ENCODE peak calls at places on chromosomes 3 and 15, in ten cellular contexts. V is upper lobe of right lung, R is neural crest cell, L is MM.1S, D is dorsolateral prefrontal cortex, Z is ascending aorta, P is tibial artery, U is GM12864, B is fibroblast of mammary gland, M is endothelial cell of umbilical vein. C is an unnamed sample.

GRCh38 chr15:86079491-86080266 is at the start of gene AGBL1:
- DNase-seq in V (peak), R (no peak), L (no peak), D (no peak), Z (no peak), P (no peak), U (no peak), B (no peak), M (no peak), C (no peak)

GRCh38 chr15:98859149-98859548 is 148.4 kb downstream of the PGPEP1L start:
- DNase-seq in V (no peak), R (no peak), L (peak), D (no peak), Z (no peak), P (no peak), U (no peak), B (no peak), M (no peak), C (no peak)

GRCh38 chr3:161305095-161305991 is 66.0 kb downstream of the SPTSSB start:
- DNase-seq in V (no peak), R (no peak), L (peak), D (no peak), Z (no peak), P (no peak), U (no peak), B (peak), M (peak), C (no peak)

GRCh38 chr3:195001961-195002861 is 268.7 kb downstream of the XXYLT1 start:
- DNase-seq in V (peak), R (peak), L (peak), D (no peak), Z (no peak), P (peak), U (peak), B (peak), M (peak), C (no peak)

GRCh38 chr15:90799639-90800038 is 68.7 kb upstream of the FURIN start:
- DNase-seq in V (no peak), R (no peak), L (no peak), D (no peak), Z (no peak), P (no peak), U (no peak), B (no peak), M (no peak), C (no peak)

GRCh38 chr3:169478566-169479313 is 184.8 kb downstream of the MECOM start:
- DNase-seq in V (no peak), R (no peak), L (no peak), D (no peak), Z (no peak), P (no peak), U (no peak), B (no peak), M (no peak), C (no peak)

GRCh38 chr3:134749174-134749573 is 45.9 kb upstream of the EPHB1 start:
- DNase-seq in V (no peak), R (no peak), L (no peak), D (no peak), Z (no peak), P (no peak), U (no peak), B (no peak), M (no peak), C (no peak)

GRCh38 chr3:32733631-32734229 is 48.7 kb downstream of the CNOT10 start:
- DNase-seq in V (no peak), R (no peak), L (peak), D (no peak), Z (no peak), P (no peak), U (no peak), B (peak), M (peak), C (no peak)

GRCh38 chr3:52233968-52234367 is 5.0 kb downstream of the TWF2 start:
- DNase-seq in V (no peak), R (no peak), L (no peak), D (no peak), Z (no peak), P (peak), U (no peak), B (no peak), M (no peak), C (no peak)

GRCh38 chr3:101873619-101874018 is 24.3 kb downstream of the NFKBIZ start:
- DNase-seq in V (no peak), R (no peak), L (no peak), D (no peak), Z (no peak), P (no peak), U (no peak), B (peak), M (peak), C (no peak)

GRCh38 chr15:29785068-29785467 is 37.2 kb downstream of the TJP1 start:
- DNase-seq in V (no peak), R (no peak), L (no peak), D (no peak), Z (no peak), P (no peak), U (no peak), B (no peak), M (no peak), C (no peak)

GRCh38 chr3:121896823-121897222 is 2.6 kb downstream of the SLC15A2 start:
- DNase-seq in V (no peak), R (no peak), L (no peak), D (no peak), Z (no peak), P (no peak), U (no peak), B (no peak), M (no peak), C (no peak)

GRCh38 chr3:197748597-197749314 is 927 bp upstream of the FYTTD1 start:
- DNase-seq in V (no peak), R (no peak), L (no peak), D (no peak), Z (no peak), P (no peak), U (no peak), B (peak), M (no peak), C (no peak)

GRCh38 chr15:58717357-58717756 is 32.1 kb downstream of the ADAM10 start:
- DNase-seq in V (no peak), R (no peak), L (no peak), D (no peak), Z (no peak), P (no peak), U (no peak), B (no peak), M (no peak), C (no peak)

GRCh38 chr3:42367903-42368302 is 42.5 kb downstream of the LYZL4 start:
- DNase-seq in V (no peak), R (no peak), L (no peak), D (no peak), Z (no peak), P (no peak), U (no peak), B (no peak), M (no peak), C (no peak)

GRCh38 chr3:102037209-102037608 is 187.9 kb downstream of the NFKBIZ start:
- DNase-seq in V (no peak), R (no peak), L (no peak), D (no peak), Z (no peak), P (no peak), U (no peak), B (no peak), M (no peak), C (no peak)

DNA sequence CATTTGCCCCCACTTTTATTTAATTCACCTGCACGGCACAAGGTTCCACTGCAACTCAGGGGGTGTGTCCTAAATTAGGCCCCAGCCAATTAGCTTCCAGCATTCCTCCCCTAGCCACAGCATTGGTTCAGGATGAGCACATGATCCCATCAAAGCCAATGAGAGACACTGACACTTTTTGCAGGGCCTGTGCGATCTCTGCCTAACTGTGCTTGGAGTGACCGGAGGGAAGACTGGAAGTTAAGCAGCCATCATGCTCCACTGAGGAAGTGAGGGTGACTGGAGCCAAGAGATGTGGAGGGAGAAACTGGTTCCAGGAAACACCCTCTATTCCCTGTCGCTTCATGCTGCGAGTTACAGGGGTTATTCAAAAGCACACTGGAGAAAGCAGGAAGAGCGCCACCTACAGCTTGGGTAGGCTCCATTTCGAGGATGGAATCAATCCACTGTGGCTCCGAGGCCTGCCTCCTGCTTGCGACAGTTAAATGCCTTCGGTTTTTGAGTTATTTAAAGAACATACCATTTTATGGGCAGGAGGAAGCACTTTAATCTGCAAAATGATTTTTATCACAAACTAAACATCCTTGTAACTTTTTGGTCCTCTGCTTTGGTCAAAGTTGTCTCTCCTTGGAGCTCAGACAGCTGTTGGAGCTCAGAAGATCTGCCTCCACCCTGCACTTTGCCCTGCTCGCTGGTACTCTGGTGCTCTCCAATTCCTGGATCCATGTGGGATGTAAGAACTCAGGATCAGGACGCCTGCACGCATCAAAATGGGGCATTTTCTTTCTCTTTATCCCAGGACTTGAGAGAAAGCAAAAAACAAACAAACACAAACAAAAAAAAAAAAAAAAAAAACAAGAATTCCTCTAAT is 122.4 kb upstream of the WNT5A start:
- DNase-seq in V (no peak), R (no peak), L (no peak), D (no peak), Z (no peak), P (no peak), U (no peak), B (no peak), M (no peak), C (no peak)
- TF ChIP-seq CTCF in V (no peak), R (peak), L (no peak), D (no peak), Z (no peak), P (no peak), U (peak), B (peak), M (no peak), C (no peak)

GRCh38 chr3:99753268-99753975 is 64.2 kb upstream of the CMSS1 start:
- DNase-seq in V (no peak), R (peak), L (peak), D (no peak), Z (no peak), P (no peak), U (peak), B (peak), M (peak), C (no peak)

GRCh38 chr3:99751649-99752048 is 66.0 kb upstream of the CMSS1 start:
- DNase-seq in V (no peak), R (no peak), L (no peak), D (no peak), Z (no peak), P (no peak), U (no peak), B (peak), M (peak), C (no peak)

GRCh38 chr3:99747915-99748314 is 69.7 kb upstream of the CMSS1 start:
- DNase-seq in V (no peak), R (no peak), L (no peak), D (no peak), Z (no peak), P (no peak), U (no peak), B (peak), M (peak), C (no peak)
- TF ChIP-seq CTCF in V (peak), R (peak), L (no peak), D (no peak), Z (peak), P (peak), U (no peak), B (peak), M (peak), C (no peak)

GRCh38 chr3:55166577-55167555 is 239.0 kb upstream of the LRTM1 start:
- DNase-seq in V (no peak), R (no peak), L (no peak), D (no peak), Z (no peak), P (no peak), U (no peak), B (peak), M (no peak), C (no peak)
- TF ChIP-seq CTCF in V (no peak), R (no peak), L (no peak), D (no peak), Z (no peak), P (no peak), U (no peak), B (peak), M (no peak), C (no peak)

GRCh38 chr15:65027593-65027992 is 1.8 kb downstream of the MTFMT start:
- DNase-seq in V (no peak), R (no peak), L (no peak), D (no peak), Z (no peak), P (no peak), U (no peak), B (no peak), M (no peak), C (no peak)

GRCh38 chr15:65028921-65029735 is at the start of gene MTFMT:
- DNase-seq in V (peak), R (peak), L (peak), D (peak), Z (peak), P (peak), U (no peak), B (peak), M (peak), C (peak)

GRCh38 chr15:65026756-65027155 is 2.7 kb downstream of the MTFMT start:
- DNase-seq in V (no peak), R (no peak), L (no peak), D (no peak), Z (no peak), P (no peak), U (no peak), B (no peak), M (no peak), C (no peak)

GRCh38 chr15:65028338-65028737 is 1.1 kb downstream of the MTFMT start:
- DNase-seq in V (no peak), R (no peak), L (no peak), D (no peak), Z (no peak), P (no peak), U (no peak), B (no peak), M (no peak), C (no peak)

GRCh38 chr15:65029736-65030208 is 333 bp upstream of the MTFMT start:
- DNase-seq in V (no peak), R (no peak), L (no peak), D (no peak), Z (no peak), P (no peak), U (no peak), B (no peak), M (no peak), C (no peak)
- TF ChIP-seq CTCF in V (no peak), R (no peak), L (no peak), D (no peak), Z (no peak), P (no peak), U (no peak), B (no peak), M (no peak), C (no peak)

GRCh38 chr15:94232107-94232506 is 746 bp downstream of the MCTP2 start:
- DNase-seq in V (no peak), R (no peak), L (no peak), D (no peak), Z (no peak), P (no peak), U (no peak), B (no peak), M (no peak), C (no peak)

GRCh38 chr15:94229591-94230365 is 1.6 kb upstream of the MCTP2 start:
- DNase-seq in V (no peak), R (no peak), L (peak), D (no peak), Z (no peak), P (no peak), U (peak), B (no peak), M (no peak), C (no peak)

GRCh38 chr15:94230436-94230885 is 900 bp upstream of the MCTP2 start:
- DNase-seq in V (no peak), R (no peak), L (no peak), D (no peak), Z (no peak), P (no peak), U (no peak), B (peak), M (no peak), C (no peak)

GRCh38 chr15:94231728-94232086 is 346 bp downstream of the MCTP2 start:
- DNase-seq in V (no peak), R (peak), L (peak), D (no peak), Z (no peak), P (no peak), U (no peak), B (no peak), M (no peak), C (no peak)

DNA sequence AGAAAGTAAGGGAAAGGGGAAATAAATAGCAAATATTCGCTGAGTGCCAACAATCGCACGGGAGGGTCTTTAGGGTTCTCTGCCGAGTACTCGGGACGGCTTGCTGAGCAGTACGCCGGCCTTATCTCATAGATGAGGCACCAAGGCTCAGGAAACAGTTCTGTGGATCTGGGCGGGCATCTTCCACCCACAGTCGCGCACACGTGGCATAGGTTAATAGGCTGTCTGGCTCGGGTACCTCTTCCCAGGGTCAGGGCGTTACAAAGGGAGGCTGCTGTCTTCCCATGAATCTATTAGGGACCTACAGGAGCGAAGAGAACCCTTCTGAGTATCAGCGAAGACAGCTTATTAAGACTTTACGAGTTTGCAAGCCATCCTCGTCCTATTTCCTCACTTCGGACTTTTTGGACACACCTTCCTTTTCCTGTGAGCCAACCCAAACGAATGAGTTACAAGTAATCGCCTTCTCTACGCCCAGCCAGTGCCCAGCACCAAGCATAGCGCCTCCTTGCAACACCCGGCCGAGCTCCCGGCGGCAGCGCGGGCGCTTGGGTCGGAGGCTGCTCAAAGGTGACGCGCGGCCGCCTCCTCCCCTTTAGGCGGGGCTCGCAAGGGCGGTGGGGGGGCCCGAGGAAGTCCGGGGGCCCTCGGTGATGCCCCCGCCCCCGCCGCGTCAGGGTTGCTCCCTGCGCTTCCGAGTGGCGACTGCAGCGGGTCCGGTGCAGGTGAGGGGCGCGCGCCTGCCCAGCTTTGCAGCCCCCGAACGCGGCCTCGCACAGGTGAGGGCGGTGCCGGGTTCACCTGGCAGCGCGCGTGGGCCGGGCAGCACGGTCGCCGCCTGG is at the start of gene MCTP2:
- DNase-seq in V (peak), R (peak), L (peak), D (no peak), Z (peak), P (peak), U (no peak), B (peak), M (peak), C (peak)
- TF ChIP-seq CTCF in V (no peak), R (no peak), L (peak), D (no peak), Z (no peak), P (no peak), U (no peak), B (no peak), M (no peak), C (no peak)

DNA sequence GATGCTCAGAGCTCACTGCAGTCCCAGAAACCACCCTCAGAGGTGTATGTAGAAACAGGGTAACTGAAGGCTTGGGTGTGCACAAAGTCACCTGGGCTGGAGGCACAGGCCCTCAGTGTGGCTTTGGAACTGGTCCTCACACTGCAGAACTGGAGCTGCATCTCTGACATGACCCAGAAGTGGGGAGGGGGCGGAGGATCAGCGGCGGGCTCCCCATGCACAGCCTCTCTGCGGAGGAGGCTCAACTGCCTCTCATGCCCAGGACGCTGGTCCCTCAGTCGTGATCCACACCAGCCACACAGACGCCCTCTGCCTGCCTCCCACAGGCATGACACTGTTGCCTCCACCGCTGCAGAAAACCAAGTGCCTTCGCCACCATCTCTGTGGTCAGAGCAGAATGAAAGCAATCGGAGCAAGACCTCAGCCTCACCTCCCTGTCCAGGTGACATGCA is 73.7 kb downstream of the TM2D3 start:
- DNase-seq in V (no peak), R (peak), L (peak), D (peak), Z (no peak), P (no peak), U (no peak), B (peak), M (no peak), C (no peak)
- TF ChIP-seq CTCF in V (peak), R (peak), L (peak), D (peak), Z (no peak), P (no peak), U (peak), B (peak), M (no peak), C (no peak)

GRCh38 chr3:46663611-46664135 is 29.8 kb downstream of the ALS2CL start:
- DNase-seq in V (peak), R (no peak), L (no peak), D (peak), Z (no peak), P (no peak), U (no peak), B (peak), M (peak), C (no peak)
- TF ChIP-seq CTCF in V (peak), R (no peak), L (peak), D (no peak), Z (no peak), P (no peak), U (peak), B (no peak), M (peak), C (no peak)

C was measured in omental fat pad.